ENCODE peak calls at places on chromosomes 5 and 9, in four cellular contexts. One of them, this sample, is unnamed.

GRCh38 chr5:3262451-3262850 is 333.2 kb upstream of the IRX1 start:
- DNase-seq in SJSA1: peak
- DNase-seq in choroid plexus epithelial cell: no peak
- DNase-seq in heart right ventricle: no peak
- DNase-seq in this sample: no peak

GRCh38 chr5:181217111-181217804 is 5.8 kb upstream of the TRIM41 start:
- DNase-seq in SJSA1: peak
- DNase-seq in choroid plexus epithelial cell: peak
- DNase-seq in heart right ventricle: peak
- DNase-seq in this sample: no peak

GRCh38 chr5:125316913-125317545 is 570.6 kb upstream of the ZNF608 start:
- DNase-seq in SJSA1: no peak
- DNase-seq in choroid plexus epithelial cell: no peak
- DNase-seq in heart right ventricle: no peak
- DNase-seq in this sample: peak

GRCh38 chr9:93060746-93061259 is 2.3 kb downstream of the SUSD3 start:
- DNase-seq in SJSA1: no peak
- DNase-seq in choroid plexus epithelial cell: no peak
- DNase-seq in heart right ventricle: no peak
- DNase-seq in this sample: no peak

GRCh38 chr5:55037816-55038379 is 13.8 kb downstream of the GZMK start:
- DNase-seq in SJSA1: no peak
- DNase-seq in choroid plexus epithelial cell: no peak
- DNase-seq in heart right ventricle: no peak
- DNase-seq in this sample: peak

GRCh38 chr5:165057156-165057555 is 1551.7 kb downstream of the MAT2B start:
- DNase-seq in SJSA1: no peak
- DNase-seq in choroid plexus epithelial cell: no peak
- DNase-seq in heart right ventricle: no peak
- DNase-seq in this sample: no peak

GRCh38 chr9:126617740-126618133 is 4.0 kb downstream of the LMX1B start:
- DNase-seq in SJSA1: no peak
- DNase-seq in choroid plexus epithelial cell: no peak
- DNase-seq in heart right ventricle: no peak
- DNase-seq in this sample: no peak

GRCh38 chr5:77867914-77868313 is 91.8 kb upstream of the TBCA start:
- DNase-seq in SJSA1: no peak
- DNase-seq in choroid plexus epithelial cell: no peak
- DNase-seq in heart right ventricle: no peak
- DNase-seq in this sample: no peak

GRCh38 chr9:136136127-136136445 is 17.4 kb upstream of the TMEM250 start:
- DNase-seq in SJSA1: no peak
- DNase-seq in choroid plexus epithelial cell: no peak
- DNase-seq in heart right ventricle: no peak
- DNase-seq in this sample: no peak

GRCh38 chr5:172533058-172533398 is 78.7 kb upstream of the SH3PXD2B start:
- DNase-seq in SJSA1: peak
- DNase-seq in choroid plexus epithelial cell: no peak
- DNase-seq in heart right ventricle: no peak
- DNase-seq in this sample: no peak

GRCh38 chr5:160036243-160036642 is 27.3 kb downstream of the TTC1 start:
- DNase-seq in SJSA1: no peak
- DNase-seq in choroid plexus epithelial cell: no peak
- DNase-seq in heart right ventricle: no peak
- DNase-seq in this sample: no peak

GRCh38 chr5:134851307-134851923 is 5.6 kb downstream of the C5orf24 start:
- DNase-seq in SJSA1: peak
- DNase-seq in choroid plexus epithelial cell: peak
- DNase-seq in heart right ventricle: no peak
- DNase-seq in this sample: no peak

GRCh38 chr5:131423056-131423455 is 159.2 kb downstream of the CDC42SE2 start:
- DNase-seq in SJSA1: no peak
- DNase-seq in choroid plexus epithelial cell: peak
- DNase-seq in heart right ventricle: no peak
- DNase-seq in this sample: no peak

GRCh38 chr9:79763861-79764260 is 192.1 kb downstream of the TLE4 start:
- DNase-seq in SJSA1: no peak
- DNase-seq in choroid plexus epithelial cell: peak
- DNase-seq in heart right ventricle: no peak
- DNase-seq in this sample: peak

GRCh38 chr5:56350595-56351170 is 117.6 kb upstream of the ANKRD55 start:
- DNase-seq in SJSA1: peak
- DNase-seq in choroid plexus epithelial cell: peak
- DNase-seq in heart right ventricle: peak
- DNase-seq in this sample: peak

GRCh38 chr9:98500337-98500919 is 208.3 kb downstream of the GABBR2 start:
- DNase-seq in SJSA1: no peak
- DNase-seq in choroid plexus epithelial cell: no peak
- DNase-seq in heart right ventricle: no peak
- DNase-seq in this sample: no peak

GRCh38 chr9:98494852-98495251 is 213.9 kb downstream of the GABBR2 start:
- DNase-seq in SJSA1: no peak
- DNase-seq in choroid plexus epithelial cell: no peak
- DNase-seq in heart right ventricle: no peak
- DNase-seq in this sample: no peak

GRCh38 chr9:98491778-98492177 is 217.0 kb downstream of the GABBR2 start:
- DNase-seq in SJSA1: peak
- DNase-seq in choroid plexus epithelial cell: peak
- DNase-seq in heart right ventricle: no peak
- DNase-seq in this sample: no peak

GRCh38 chr9:98491231-98491651 is 217.5 kb downstream of the GABBR2 start:
- DNase-seq in SJSA1: no peak
- DNase-seq in choroid plexus epithelial cell: no peak
- DNase-seq in heart right ventricle: no peak
- DNase-seq in this sample: no peak

GRCh38 chr9:98495530-98495929 is 213.2 kb downstream of the GABBR2 start:
- DNase-seq in SJSA1: no peak
- DNase-seq in choroid plexus epithelial cell: no peak
- DNase-seq in heart right ventricle: no peak
- DNase-seq in this sample: no peak
- H3K4me3 ChIP-seq in SJSA1: no peak
- H3K4me3 ChIP-seq in choroid plexus epithelial cell: no peak
- H3K4me3 ChIP-seq in heart right ventricle: no peak
- H3K4me3 ChIP-seq in this sample: no peak

GRCh38 chr5:170386743-170387142 is 2.4 kb downstream of the KCNMB1 start:
- DNase-seq in SJSA1: no peak
- DNase-seq in choroid plexus epithelial cell: no peak
- DNase-seq in heart right ventricle: no peak
- DNase-seq in this sample: no peak

GRCh38 chr5:170387775-170388174 is 1.4 kb downstream of the KCNMB1 start:
- DNase-seq in SJSA1: no peak
- DNase-seq in choroid plexus epithelial cell: no peak
- DNase-seq in heart right ventricle: no peak
- DNase-seq in this sample: no peak

GRCh38 chr5:170389250-170389902 is at the start of gene KCNMB1:
- DNase-seq in SJSA1: no peak
- DNase-seq in choroid plexus epithelial cell: no peak
- DNase-seq in heart right ventricle: no peak
- DNase-seq in this sample: no peak

GRCh38 chr5:170388818-170389217 is 349 bp downstream of the KCNMB1 start:
- DNase-seq in SJSA1: no peak
- DNase-seq in choroid plexus epithelial cell: no peak
- DNase-seq in heart right ventricle: no peak
- DNase-seq in this sample: no peak

DNA sequence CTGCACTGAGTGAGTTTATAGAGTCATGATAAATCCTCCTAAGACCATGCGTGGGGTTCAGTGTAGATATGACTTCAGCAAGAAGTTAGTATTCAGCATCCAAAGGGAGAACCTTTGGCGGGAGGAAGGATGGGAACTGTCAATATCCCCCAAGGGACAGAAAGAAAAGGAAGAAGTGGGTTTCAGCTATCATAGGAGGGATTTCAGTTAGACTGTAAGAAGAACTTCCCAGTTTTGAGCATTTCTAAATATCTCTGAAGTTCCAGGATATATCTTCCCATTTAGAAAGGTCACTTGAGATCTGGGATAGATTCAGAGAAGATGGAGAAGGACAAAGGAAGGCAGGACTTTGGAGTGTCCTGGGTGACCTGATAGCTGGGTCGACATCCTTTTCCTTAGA is 927 bp downstream of the KCNMB1 start:
- DNase-seq in SJSA1: no peak
- DNase-seq in choroid plexus epithelial cell: no peak
- DNase-seq in heart right ventricle: no peak
- DNase-seq in this sample: no peak
- H3K4me3 ChIP-seq in SJSA1: no peak
- H3K4me3 ChIP-seq in choroid plexus epithelial cell: no peak
- H3K4me3 ChIP-seq in heart right ventricle: peak
- H3K4me3 ChIP-seq in this sample: no peak

GRCh38 chr9:132776891-132777290 is 101.2 kb downstream of the AK8 start:
- DNase-seq in SJSA1: no peak
- DNase-seq in choroid plexus epithelial cell: no peak
- DNase-seq in heart right ventricle: no peak
- DNase-seq in this sample: no peak

GRCh38 chr9:132782106-132782505 is 96.0 kb downstream of the AK8 start:
- DNase-seq in SJSA1: no peak
- DNase-seq in choroid plexus epithelial cell: no peak
- DNase-seq in heart right ventricle: no peak
- DNase-seq in this sample: no peak

GRCh38 chr9:132784286-132784820 is 93.7 kb downstream of the AK8 start:
- DNase-seq in SJSA1: peak
- DNase-seq in choroid plexus epithelial cell: no peak
- DNase-seq in heart right ventricle: no peak
- DNase-seq in this sample: no peak

GRCh38 chr9:132783006-132783405 is 95.1 kb downstream of the AK8 start:
- DNase-seq in SJSA1: no peak
- DNase-seq in choroid plexus epithelial cell: no peak
- DNase-seq in heart right ventricle: no peak
- DNase-seq in this sample: no peak

GRCh38 chr9:132780230-132781007 is 97.7 kb downstream of the AK8 start:
- DNase-seq in SJSA1: no peak
- DNase-seq in choroid plexus epithelial cell: no peak
- DNase-seq in heart right ventricle: no peak
- DNase-seq in this sample: no peak
- H3K4me3 ChIP-seq in SJSA1: no peak
- H3K4me3 ChIP-seq in choroid plexus epithelial cell: no peak
- H3K4me3 ChIP-seq in heart right ventricle: no peak
- H3K4me3 ChIP-seq in this sample: no peak

GRCh38 chr5:149732500-149733128 is 2.5 kb downstream of the PPARGC1B start:
- DNase-seq in SJSA1: no peak
- DNase-seq in choroid plexus epithelial cell: peak
- DNase-seq in heart right ventricle: peak
- DNase-seq in this sample: no peak
- H3K4me3 ChIP-seq in SJSA1: no peak
- H3K4me3 ChIP-seq in choroid plexus epithelial cell: peak
- H3K4me3 ChIP-seq in heart right ventricle: peak
- H3K4me3 ChIP-seq in this sample: peak

GRCh38 chr5:119333421-119333851 is 22.4 kb upstream of the TNFAIP8 start:
- DNase-seq in SJSA1: no peak
- DNase-seq in choroid plexus epithelial cell: no peak
- DNase-seq in heart right ventricle: no peak
- DNase-seq in this sample: no peak
- H3K4me3 ChIP-seq in SJSA1: no peak
- H3K4me3 ChIP-seq in choroid plexus epithelial cell: no peak
- H3K4me3 ChIP-seq in heart right ventricle: peak
- H3K4me3 ChIP-seq in this sample: no peak

DNA sequence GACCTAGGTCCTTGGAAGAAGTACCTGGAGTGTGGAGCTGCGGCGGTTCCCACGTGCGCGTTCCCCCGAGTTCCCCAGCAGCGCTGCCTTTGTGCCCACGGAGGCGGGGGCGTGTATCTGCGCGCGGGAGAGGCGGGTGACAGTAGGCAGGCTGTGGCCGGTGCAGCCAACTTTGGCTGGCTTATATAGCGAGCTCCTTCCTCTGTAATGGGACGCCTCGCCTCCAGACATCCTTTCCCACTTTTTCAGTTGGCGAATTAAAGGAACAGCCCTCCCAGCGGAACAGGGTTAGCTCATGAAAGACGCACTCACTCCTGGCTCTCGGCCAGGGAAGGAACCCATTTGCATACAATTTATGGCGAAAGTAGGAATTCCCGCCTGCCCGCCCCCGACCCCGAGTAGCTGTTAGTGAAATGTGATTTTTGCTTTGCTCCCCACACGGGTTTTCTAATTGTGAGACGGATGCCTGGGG is at the start of gene TNC:
- DNase-seq in SJSA1: peak
- DNase-seq in choroid plexus epithelial cell: peak
- DNase-seq in heart right ventricle: peak
- DNase-seq in this sample: peak
- H3K4me3 ChIP-seq in SJSA1: peak
- H3K4me3 ChIP-seq in choroid plexus epithelial cell: peak
- H3K4me3 ChIP-seq in heart right ventricle: peak
- H3K4me3 ChIP-seq in this sample: peak

This sample was measured in HFF-Myc.